ENCODE peak calls at places on chromosome 3, in five cellular contexts. X is heart left ventricle, K is A549, Y is sigmoid colon, L is transverse colon. N is an unnamed sample.

GRCh38 chr3:53242642-53243041 is 13.2 kb downstream of the TKT start:
- DNase-seq in X (no peak), K (no peak), Y (no peak), L (no peak), N (no peak)

GRCh38 chr3:78872195-78872594 is 895.6 kb downstream of the ROBO1 start:
- DNase-seq in X (no peak), K (no peak), Y (no peak), L (no peak), N (no peak)

GRCh38 chr3:44954962-44955361 is 21.0 kb downstream of the ZDHHC3 start:
- DNase-seq in X (no peak), K (no peak), Y (no peak), L (no peak), N (no peak)

GRCh38 chr3:190826018-190826417 is 36.5 kb downstream of the GMNC start:
- DNase-seq in X (no peak), K (no peak), Y (no peak), L (no peak), N (no peak)

GRCh38 chr3:139427283-139428060 is 38.0 kb upstream of the COPB2 start:
- DNase-seq in X (no peak), K (peak; percentile 49), Y (no peak), L (no peak), N (no peak)

GRCh38 chr3:70096376-70097055 is 97.0 kb downstream of the SAMMSON start:
- DNase-seq in X (no peak), K (no peak), Y (no peak), L (no peak), N (no peak)

GRCh38 chr3:48001991-48002390 is 14.2 kb downstream of the MAP4 start:
- DNase-seq in X (no peak), K (no peak), Y (no peak), L (no peak), N (no peak)

GRCh38 chr3:197580253-197580691 is 24.5 kb upstream of the BDH1 start:
- DNase-seq in X (no peak), K (no peak), Y (no peak), L (no peak), N (no peak)

GRCh38 chr3:108088697-108089096 is 2.1 kb downstream of the CD47 start:
- DNase-seq in X (no peak), K (no peak), Y (no peak), L (no peak), N (no peak)

GRCh38 chr3:11096266-11097135 is 57.8 kb upstream of the HRH1 start:
- DNase-seq in X (peak; percentile 89), K (peak; percentile 88), Y (peak; percentile 91), L (peak; percentile 47), N (no peak)

GRCh38 chr3:52001443-52001974 is 5.8 kb upstream of the RPL29 start:
- DNase-seq in X (peak; percentile 73), K (peak; percentile 85), Y (peak; percentile 85), L (peak; percentile 79), N (no peak)

GRCh38 chr3:173970206-173970605 is 572.7 kb downstream of the NLGN1 start:
- DNase-seq in X (no peak), K (no peak), Y (no peak), L (no peak), N (no peak)

GRCh38 chr3:76310661-76311060 is 525.3 kb upstream of the ZNF717 start:
- DNase-seq in X (no peak), K (no peak), Y (no peak), L (no peak), N (no peak)

GRCh38 chr3:42032693-42033349 is 58.3 kb upstream of the TRAK1 start:
- DNase-seq in X (no peak), K (no peak), Y (peak; percentile 93), L (peak; percentile 68), N (no peak)

GRCh38 chr3:99562138-99562537 is 76.3 kb upstream of the COL8A1 start:
- DNase-seq in X (no peak), K (no peak), Y (no peak), L (no peak), N (no peak)

GRCh38 chr3:125143982-125144652 is 68.4 kb downstream of the SLC12A8 start:
- DNase-seq in X (peak; percentile 49), K (no peak), Y (peak; percentile 62), L (no peak), N (no peak)

GRCh38 chr3:1348547-1348946 is 255.7 kb downstream of the CNTN6 start:
- DNase-seq in X (no peak), K (no peak), Y (no peak), L (no peak), N (no peak)

GRCh38 chr3:87436781-87437543 is 160.6 kb upstream of the POU1F1 start:
- DNase-seq in X (no peak), K (no peak), Y (no peak), L (no peak), N (no peak)

GRCh38 chr3:87437765-87438164 is 161.4 kb upstream of the POU1F1 start:
- DNase-seq in X (no peak), K (no peak), Y (no peak), L (no peak), N (no peak)

GRCh38 chr3:87435926-87436630 is 159.7 kb upstream of the POU1F1 start:
- DNase-seq in X (no peak), K (no peak), Y (no peak), L (no peak), N (no peak)
- H3K27ac ChIP-seq in X (no peak overlapping the region), K (no peak overlapping the region), Y (no peak overlapping the region), L (no peak overlapping the region), N (no peak overlapping the region)

GRCh38 chr3:128495435-128495970 is 2.5 kb upstream of the GATA2 start:
- DNase-seq in X (no peak), K (no peak), Y (peak; percentile 42), L (no peak), N (no peak)
- TF ChIP-seq POLR2A in X (no peak), K (no peak), Y (no peak), L (no peak), N (no peak)

GRCh38 chr3:12898290-12898979 is 57.1 kb upstream of the RPL32 start:
- DNase-seq in X (peak; percentile 23), K (no peak), Y (no peak), L (no peak), N (no peak)

GRCh38 chr3:12894629-12895028 is 53.3 kb upstream of the RPL32 start:
- DNase-seq in X (peak; percentile 22), K (no peak), Y (no peak), L (no peak), N (no peak)

GRCh38 chr3:12895391-12896205 is 54.2 kb upstream of the RPL32 start:
- DNase-seq in X (peak; percentile 30), K (no peak), Y (no peak), L (no peak), N (no peak)

GRCh38 chr3:12897537-12898289 is 56.3 kb upstream of the RPL32 start:
- DNase-seq in X (peak; percentile 14), K (no peak), Y (no peak), L (no peak), N (no peak)

DNA sequence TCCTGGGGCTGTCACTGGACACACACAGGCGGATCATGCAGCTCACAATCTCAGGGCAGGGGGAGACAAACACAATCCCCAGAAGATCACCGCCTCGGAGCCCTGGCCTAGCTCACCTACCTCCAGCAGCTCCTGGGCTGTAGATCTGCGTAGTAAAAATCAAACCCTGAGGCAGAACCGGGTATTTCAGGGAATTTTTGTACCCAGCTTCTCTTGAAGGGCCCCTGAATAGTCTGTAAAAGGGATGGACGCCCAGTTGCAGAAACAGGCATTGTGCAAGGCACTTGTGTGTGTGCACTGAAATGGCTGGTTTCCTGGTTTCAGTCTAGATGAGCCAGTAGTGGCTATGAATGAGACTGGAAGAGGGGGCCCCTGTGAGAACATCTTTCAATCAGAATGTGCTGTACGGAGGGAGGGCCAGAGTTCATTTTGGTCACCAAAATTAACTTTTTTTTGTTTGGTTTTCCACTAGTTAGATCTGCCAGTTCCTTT is 54.9 kb upstream of the RPL32 start:
- DNase-seq in X (peak; percentile 25), K (no peak), Y (no peak), L (no peak), N (no peak)
- TF ChIP-seq CTCF in X (no peak), K (no peak), Y (no peak), L (no peak), N (no peak)

GRCh38 chr3:27591811-27592210 is 107.6 kb upstream of the SLC4A7 start:
- DNase-seq in X (no peak), K (no peak), Y (no peak), L (no peak), N (no peak)
- H3K27ac ChIP-seq in X (peak overlapping the region; percentile 71), K (peak overlapping the region; percentile 64), Y (peak overlapping the region; percentile 70), L (peak overlapping the region; percentile 60), N (peak overlapping the region; percentile 59)

N was measured in esophagus squamous epithelium.